ENCODE peak calls at places on chromosomes 3 and 15, in seven cellular contexts. A is breast epithelium, L is fibroblast of lung, G is BJ, E is astrocyte of the spinal cord, C is lung, P is left ventricle myocardium inferior. S is an unnamed sample.

GRCh38 chr3:136818191-136818850 is 605 bp upstream of the SLC35G2 start:
- DNase-seq in A (no peak), L (peak), G (no peak), E (peak), C (no peak), P (peak), S (peak)

GRCh38 chr3:124529826-124530571 is 200.3 kb upstream of the UMPS start:
- DNase-seq in A (no peak), L (peak), G (no peak), E (no peak), C (no peak), P (no peak), S (no peak)

GRCh38 chr3:50194128-50194902 is 2.9 kb downstream of the GNAT1 start:
- DNase-seq in A (peak), L (peak), G (peak), E (peak), C (peak), P (peak), S (no peak)

GRCh38 chr15:71932689-71933088 is 122.3 kb downstream of the NR2E3 start:
- DNase-seq in A (no peak), L (no peak), G (no peak), E (no peak), C (no peak), P (no peak), S (no peak)

GRCh38 chr3:192930585-192930984 is 12.9 kb upstream of the MB21D2 start:
- DNase-seq in A (no peak), L (peak), G (no peak), E (no peak), C (no peak), P (no peak), S (no peak)

GRCh38 chr15:39430389-39430788 is 150.5 kb upstream of the THBS1 start:
- DNase-seq in A (no peak), L (no peak), G (no peak), E (no peak), C (no peak), P (no peak), S (no peak)

GRCh38 chr15:40334941-40335795 is 5.6 kb downstream of the CCDC9B start:
- DNase-seq in A (no peak), L (no peak), G (no peak), E (no peak), C (peak), P (no peak), S (no peak)

GRCh38 chr3:133765256-133765655 is 19.1 kb downstream of the TF start:
- DNase-seq in A (no peak), L (no peak), G (no peak), E (no peak), C (no peak), P (no peak), S (no peak)

GRCh38 chr15:93826798-93827197 is 404.6 kb upstream of the MCTP2 start:
- DNase-seq in A (no peak), L (no peak), G (no peak), E (no peak), C (no peak), P (peak), S (no peak)

GRCh38 chr15:101028772-101029438 is 109.7 kb downstream of the LRRK1 start:
- DNase-seq in A (no peak), L (no peak), G (no peak), E (no peak), C (peak), P (no peak), S (peak)

GRCh38 chr15:70322051-70322668 is 224.4 kb upstream of the TLE3 start:
- DNase-seq in A (no peak), L (no peak), G (no peak), E (no peak), C (no peak), P (no peak), S (no peak)

GRCh38 chr3:112555535-112556170 is 6.1 kb downstream of the ATG3 start:
- DNase-seq in A (no peak), L (no peak), G (no peak), E (no peak), C (no peak), P (no peak), S (no peak)

GRCh38 chr3:18079062-18079461 is 336.6 kb upstream of the TBC1D5 start:
- DNase-seq in A (no peak), L (no peak), G (no peak), E (no peak), C (no peak), P (no peak), S (no peak)

DNA sequence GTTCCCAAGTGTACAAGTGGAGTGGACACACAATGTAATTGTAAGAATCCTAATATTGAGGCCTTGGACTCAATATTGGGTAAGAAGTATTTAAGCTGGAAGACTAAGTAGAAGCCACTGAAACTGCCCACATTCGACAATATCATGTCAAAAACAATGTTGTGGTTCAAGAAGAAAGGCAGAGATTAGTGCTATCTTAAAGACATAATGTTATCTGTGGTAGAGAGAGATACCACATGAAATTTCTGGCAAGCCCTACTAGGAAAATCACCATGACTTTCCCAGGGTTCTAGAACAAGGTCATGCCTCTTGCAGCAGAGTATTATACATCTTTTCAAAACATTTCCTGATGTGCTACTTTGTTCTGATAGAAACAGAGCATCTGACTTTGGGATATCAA is 192.6 kb downstream of the RAP2B start:
- DNase-seq in A (no peak), L (no peak), G (no peak), E (no peak), C (no peak), P (no peak), S (no peak)
- TF ChIP-seq CTCF in A (no peak), L (no peak), G (no peak), E (no peak), C (no peak), P (no peak), S (no peak)

GRCh38 chr3:184377374-184377773 is 633 bp downstream of the THPO start:
- DNase-seq in A (no peak), L (no peak), G (no peak), E (no peak), C (no peak), P (no peak), S (no peak)
- H3K4me3 ChIP-seq in A (no peak), L (no peak), G (no peak), E (no peak), C (no peak), P (no peak), S (no peak)

GRCh38 chr15:61159901-61160300 is 69.2 kb downstream of the RORA start:
- DNase-seq in A (no peak), L (no peak), G (no peak), E (no peak), C (no peak), P (no peak), S (no peak)
- TF ChIP-seq CTCF in A (no peak), L (no peak), G (no peak), E (no peak), C (no peak), P (no peak), S (no peak)

GRCh38 chr3:171262431-171262830 is 197.8 kb downstream of the TNIK start:
- DNase-seq in A (no peak), L (peak), G (no peak), E (no peak), C (no peak), P (no peak), S (no peak)
- H3K4me3 ChIP-seq in A (no peak), L (no peak), G (no peak), E (no peak), C (no peak), P (no peak), S (no peak)

GRCh38 chr3:66638717-66639116 is 137.9 kb upstream of the LRIG1 start:
- DNase-seq in A (no peak), L (no peak), G (no peak), E (no peak), C (no peak), P (no peak), S (no peak)
- TF ChIP-seq CTCF in A (no peak), L (no peak), G (no peak), E (no peak), C (no peak), P (no peak), S (no peak)

GRCh38 chr3:80549173-80549572 is 781.4 kb upstream of the ROBO1 start:
- DNase-seq in A (no peak), L (peak), G (no peak), E (no peak), C (no peak), P (no peak), S (no peak)
- H3K4me3 ChIP-seq in A (no peak), L (no peak), G (no peak), E (no peak), C (no peak), P (no peak), S (no peak)